ENCODE peak calls at places on chromosomes 4 and X, in eight cellular contexts. X, E, L, S, Y, Q, D and W are unnamed samples.

GRCh38 chr4:83125738-83126141 is 11.2 kb upstream of the PLAC8 start:
- DNase-seq in X (no peak), E (no peak), L (no peak), S (no peak), Y (no peak), Q (no peak), D (no peak), W (no peak)

GRCh38 chr4:56550642-56551041 is 45.1 kb downstream of the ARL9 start:
- DNase-seq in X (no peak), E (no peak), L (no peak), S (no peak), Y (no peak), Q (no peak), D (no peak), W (no peak)

GRCh38 chrX:45768666-45769065 is 568.0 kb upstream of the DIPK2B start:
- DNase-seq in X (no peak), E (no peak), L (no peak), S (no peak), Y (no peak), Q (no peak), D (no peak), W (no peak)

GRCh38 chr4:92654084-92654483 is 350.3 kb downstream of the GRID2 start:
- DNase-seq in X (no peak), E (no peak), L (no peak), S (no peak), Y (no peak), Q (no peak), D (no peak), W (no peak)

GRCh38 chr4:150206265-150206664 is 128.0 kb downstream of the DCLK2 start:
- DNase-seq in X (no peak), E (no peak), L (no peak), S (no peak), Y (no peak), Q (no peak), D (no peak), W (no peak)

GRCh38 chr4:13905543-13905942 is 278.0 kb upstream of the BOD1L1 start:
- DNase-seq in X (no peak), E (no peak), L (peak), S (no peak), Y (no peak), Q (peak), D (no peak), W (no peak)

GRCh38 chrX:136689441-136689840 is 41.5 kb downstream of the CD40LG start:
- DNase-seq in X (no peak), E (no peak), L (peak), S (no peak), Y (no peak), Q (peak), D (no peak), W (peak)

GRCh38 chrX:12701625-12702024 is 89.6 kb upstream of the PRPS2 start:
- DNase-seq in X (peak), E (peak), L (peak), S (peak), Y (peak), Q (peak), D (peak), W (peak)

GRCh38 chr4:183599284-183599683 is 59.7 kb downstream of the RWDD4 start:
- DNase-seq in X (no peak), E (no peak), L (no peak), S (no peak), Y (no peak), Q (no peak), D (no peak), W (no peak)
- H3K4me3 ChIP-seq in X (no peak), E (no peak), L (no peak), S (no peak), Y (no peak), Q (no peak), D (no peak), W (no peak)

GRCh38 chr4:183398298-183399129 is 45.9 kb upstream of the CDKN2AIP start:
- DNase-seq in X (no peak), E (peak), L (peak), S (peak), Y (peak), Q (peak), D (peak), W (peak)
- TF ChIP-seq CTCF in X (peak), E (peak), L (peak), S (peak), Y (peak), Q (peak), D (peak), W (peak)

GRCh38 chr4:156952078-156952759 is 19.4 kb downstream of the PDGFC start:
- DNase-seq in X (no peak), E (no peak), L (no peak), S (no peak), Y (no peak), Q (no peak), D (no peak), W (no peak)
- H3K4me3 ChIP-seq in X (no peak), E (no peak), L (no peak), S (no peak), Y (no peak), Q (no peak), D (no peak), W (no peak)

GRCh38 chr4:89871211-89871610 is 23.4 kb upstream of the MMRN1 start:
- DNase-seq in X (no peak), E (no peak), L (no peak), S (no peak), Y (no peak), Q (no peak), D (no peak), W (no peak)

GRCh38 chr4:89868261-89868660 is 26.4 kb upstream of the MMRN1 start:
- DNase-seq in X (no peak), E (no peak), L (peak), S (no peak), Y (no peak), Q (no peak), D (no peak), W (no peak)

GRCh38 chr4:89863533-89863932 is 26.6 kb upstream of the SNCA start:
- DNase-seq in X (no peak), E (no peak), L (no peak), S (no peak), Y (no peak), Q (no peak), D (no peak), W (no peak)

DNA sequence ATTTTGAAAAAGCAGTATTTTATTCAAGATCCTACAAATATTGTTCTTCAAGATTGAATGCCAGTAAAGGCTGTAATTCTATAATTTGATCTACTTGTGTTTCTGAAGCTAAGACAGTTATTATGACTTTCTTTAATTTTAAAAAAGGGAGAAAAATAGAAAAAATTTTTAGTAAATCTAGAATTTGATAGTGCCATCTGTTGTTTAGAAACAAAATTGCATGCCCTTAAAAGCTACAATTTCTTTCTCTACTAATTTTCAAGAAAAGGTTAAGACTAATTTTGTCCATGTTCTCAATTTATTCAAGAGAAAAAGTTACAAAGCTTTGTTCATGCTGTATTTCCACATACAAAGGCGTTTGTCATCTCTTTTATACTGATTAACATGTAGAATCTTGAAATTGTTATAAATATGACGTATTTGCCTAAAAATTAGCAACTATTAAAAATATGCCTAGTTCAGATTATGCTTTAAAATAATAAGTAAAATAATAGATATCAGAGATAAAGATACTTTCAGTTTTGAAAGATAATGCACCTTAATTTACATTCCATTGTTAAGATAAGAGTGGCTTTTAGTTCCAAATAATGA is 25.6 kb upstream of the MMRN1 start:
- DNase-seq in X (no peak), E (no peak), L (peak), S (no peak), Y (no peak), Q (no peak), D (no peak), W (no peak)
- TF ChIP-seq CTCF in X (peak), E (peak), L (peak), S (no peak), Y (peak), Q (peak), D (no peak), W (peak)

GRCh38 chrX:35562395-35562794 is 235.7 kb upstream of the MAGEB16 start:
- DNase-seq in X (no peak), E (no peak), L (no peak), S (no peak), Y (no peak), Q (no peak), D (no peak), W (no peak)

DNA sequence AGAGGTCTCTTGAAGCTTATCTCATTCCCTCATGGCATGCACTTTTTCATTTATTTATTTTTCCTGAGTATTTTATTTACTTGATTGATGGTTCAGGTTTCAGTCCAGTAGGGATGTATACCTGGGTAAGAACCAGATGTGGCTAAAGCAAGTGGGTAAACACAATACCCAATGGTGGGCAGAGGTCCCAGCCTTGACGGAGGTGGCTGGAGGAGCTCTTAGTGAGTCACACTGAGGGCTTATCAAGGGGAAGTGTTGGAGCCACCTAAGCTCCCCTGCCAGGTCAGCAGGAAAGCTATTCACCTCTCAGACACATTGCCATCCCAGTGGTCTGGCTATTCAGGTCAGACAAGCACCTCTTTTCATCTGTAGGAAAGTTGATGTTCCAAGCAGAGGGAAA is 236.2 kb upstream of the MAGEB16 start:
- DNase-seq in X (no peak), E (no peak), L (no peak), S (no peak), Y (peak), Q (no peak), D (no peak), W (no peak)
- H3K4me3 ChIP-seq in X (no peak), E (no peak), L (no peak), S (no peak), Y (no peak), Q (no peak), D (no peak), W (no peak)

DNA sequence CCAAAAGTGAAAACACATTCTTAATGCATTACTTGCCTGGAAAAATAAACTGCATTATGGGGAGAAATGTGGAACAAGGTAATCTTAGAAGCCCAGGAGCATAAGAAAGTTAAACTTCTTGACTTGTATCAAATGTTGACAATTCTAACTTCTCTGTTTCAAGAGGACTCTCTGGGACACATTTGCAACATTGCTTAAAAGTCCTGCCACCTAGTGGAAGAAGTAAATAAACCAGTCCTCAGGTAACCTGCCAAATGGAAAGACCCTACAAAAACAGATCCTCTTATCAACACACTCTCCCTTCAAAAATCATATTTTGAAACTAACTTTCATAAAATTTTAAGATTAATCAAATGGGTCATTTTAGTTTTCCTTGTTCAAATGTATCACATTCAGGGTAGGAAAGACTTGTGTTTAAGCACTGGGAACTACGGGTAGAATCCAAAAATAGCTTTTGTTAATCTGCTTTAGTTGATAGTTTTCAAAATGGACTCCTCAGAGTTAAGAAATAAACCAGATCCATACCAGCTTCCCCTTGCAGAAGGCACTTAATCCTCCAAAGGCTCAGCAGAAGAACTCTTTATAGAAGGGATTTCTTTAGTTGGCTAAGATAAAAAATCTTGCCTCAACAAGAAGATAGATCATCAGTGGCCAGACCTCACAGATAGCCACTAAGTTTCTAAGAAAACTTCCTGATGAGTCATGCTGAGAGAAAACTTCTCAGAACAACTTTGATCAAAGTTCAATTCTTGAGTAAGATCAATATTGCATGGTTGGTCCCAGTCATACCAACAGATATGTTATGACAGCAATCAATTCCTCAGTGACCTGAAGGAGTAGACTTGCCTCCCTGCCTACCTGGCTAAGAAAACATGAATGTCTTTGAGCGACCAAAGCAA is 141.7 kb downstream of the HHIP start:
- DNase-seq in X (no peak), E (peak), L (peak), S (no peak), Y (no peak), Q (peak), D (peak), W (peak)
- TF ChIP-seq CTCF in X (peak), E (peak), L (peak), S (peak), Y (peak), Q (peak), D (peak), W (peak)

GRCh38 chr4:66930216-66930615 is 615.1 kb downstream of the CENPC start:
- DNase-seq in X (no peak), E (no peak), L (no peak), S (no peak), Y (no peak), Q (no peak), D (no peak), W (no peak)

GRCh38 chr4:66929748-66930147 is 615.6 kb downstream of the CENPC start:
- DNase-seq in X (no peak), E (no peak), L (no peak), S (no peak), Y (no peak), Q (no peak), D (no peak), W (no peak)

GRCh38 chr4:66923081-66923865 is 622.0 kb downstream of the CENPC start:
- DNase-seq in X (no peak), E (no peak), L (no peak), S (no peak), Y (no peak), Q (no peak), D (no peak), W (no peak)

GRCh38 chr4:66927937-66928336 is 617.4 kb downstream of the CENPC start:
- DNase-seq in X (no peak), E (no peak), L (no peak), S (no peak), Y (no peak), Q (no peak), D (no peak), W (no peak)

DNA sequence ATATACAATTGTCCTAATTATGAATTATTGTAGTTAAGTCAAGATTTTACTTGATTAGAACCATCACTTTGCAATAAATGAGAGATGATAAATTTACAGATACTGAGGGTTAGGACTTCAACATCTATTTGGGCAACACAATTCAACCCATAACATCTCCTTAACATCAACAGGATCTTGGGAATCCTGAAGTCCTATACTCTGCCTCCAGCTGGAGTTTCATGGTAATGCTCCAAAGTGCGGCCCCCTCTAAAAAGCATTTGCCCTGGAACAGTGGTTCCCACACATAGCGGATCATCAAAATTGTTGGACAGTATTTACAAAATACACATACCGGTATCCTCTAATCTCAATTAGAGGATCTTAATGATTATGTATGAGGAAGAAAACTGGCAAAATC is 618.6 kb downstream of the CENPC start:
- DNase-seq in X (no peak), E (no peak), L (no peak), S (no peak), Y (no peak), Q (no peak), D (no peak), W (no peak)
- H3K4me3 ChIP-seq in X (no peak), E (no peak), L (no peak), S (no peak), Y (no peak), Q (no peak), D (no peak), W (no peak)

GRCh38 chrX:74343970-74344622 is 40.1 kb downstream of the ZCCHC13 start:
- DNase-seq in X (peak), E (peak), L (peak), S (peak), Y (peak), Q (peak), D (peak), W (peak)
- TF ChIP-seq CTCF in X (peak), E (peak), L (peak), S (peak), Y (peak), Q (peak), D (peak), W (peak)

GRCh38 chr4:4385729-4386295 is 1.1 kb upstream of the NSG1 start:
- DNase-seq in X (no peak), E (no peak), L (no peak), S (no peak), Y (no peak), Q (no peak), D (no peak), W (no peak)
- H3K4me3 ChIP-seq in X (peak), E (peak), L (peak), S (no peak), Y (no peak), Q (no peak), D (peak), W (no peak)

GRCh38 chrX:130575831-130576404 is 174.1 kb downstream of the RBMX2 start:
- DNase-seq in X (no peak), E (peak), L (peak), S (no peak), Y (peak), Q (peak), D (peak), W (peak)
- TF ChIP-seq CTCF in X (peak), E (peak), L (peak), S (no peak), Y (peak), Q (peak), D (peak), W (peak)